ENCODE peak calls at places on chromosomes 7 and 10, in four cellular contexts. I is K562, P is HepG2, S is GM12878. Y is an unnamed sample. For H3K4me1, the result is how much of the 10 kb centered on the place peaks cover.

GRCh38 chr7:96188623-96188991 is 133.3 kb downstream of the SLC25A13 start:
- DNase-seq in I (no peak), P (no peak), S (no peak), Y (no peak)

GRCh38 chr7:24827027-24827426 is 69.8 kb upstream of the GSDME start:
- DNase-seq in I (no peak), P (no peak), S (no peak), Y (no peak)

GRCh38 chr7:30735631-30736030 is 16.3 kb upstream of the INMT start:
- DNase-seq in I (no peak), P (no peak), S (no peak), Y (no peak)

GRCh38 chr7:142636751-142637150 is 112.5 kb upstream of the PRSS1 start:
- DNase-seq in I (no peak), P (no peak), S (no peak), Y (no peak)

GRCh38 chr7:117567781-117568180 is 88.0 kb downstream of the CFTR start:
- DNase-seq in I (no peak), P (no peak), S (no peak), Y (no peak)

GRCh38 chr10:122126763-122127659 is 138.0 kb downstream of the TACC2 start:
- DNase-seq in I (no peak), P (peak), S (no peak), Y (no peak)

GRCh38 chr10:126705951-126706565 is 35.6 kb upstream of the C10orf90 start:
- DNase-seq in I (no peak), P (no peak), S (no peak), Y (no peak)

GRCh38 chr7:30910369-30911073 is 1.1 kb upstream of the AQP1 start:
- DNase-seq in I (no peak), P (no peak), S (no peak), Y (no peak)

GRCh38 chr7:128322040-128322643 is 21.6 kb downstream of the RBM28 start:
- DNase-seq in I (no peak), P (peak), S (no peak), Y (no peak)

GRCh38 chr7:133053321-133053891 is 28.5 kb downstream of the CHCHD3 start:
- DNase-seq in I (no peak), P (no peak), S (no peak), Y (no peak)

GRCh38 chr7:42237162-42237821 is at the start of gene GLI3:
- DNase-seq in I (peak), P (no peak), S (no peak), Y (no peak)

GRCh38 chr10:114682532-114682931 is 24.5 kb upstream of the ABLIM1 start:
- DNase-seq in I (no peak), P (no peak), S (no peak), Y (no peak)

GRCh38 chr7:142349670-142350405 is 92.0 kb upstream of the PRSS58 start:
- DNase-seq in I (no peak), P (no peak), S (no peak), Y (no peak)

GRCh38 chr10:32413513-32413912 is 32.4 kb upstream of the CCDC7 start:
- DNase-seq in I (no peak), P (no peak), S (no peak), Y (no peak)

GRCh38 chr7:123425246-123425645 is 109.1 kb downstream of the IQUB start:
- DNase-seq in I (no peak), P (peak), S (no peak), Y (no peak)

GRCh38 chr7:134842901-134843300 is 63.5 kb downstream of the CALD1 start:
- DNase-seq in I (no peak), P (no peak), S (no peak), Y (no peak)

GRCh38 chr7:55052081-55052480 is 33.3 kb downstream of the EGFR start:
- DNase-seq in I (no peak), P (no peak), S (no peak), Y (no peak)

GRCh38 chr7:66522518-66522917 is 106.2 kb upstream of the KCTD7 start:
- DNase-seq in I (no peak), P (no peak), S (no peak), Y (no peak)

GRCh38 chr10:80382989-80383388 is 25.4 kb upstream of the PRXL2A start:
- DNase-seq in I (no peak), P (peak), S (peak), Y (no peak)

GRCh38 chr10:28991738-28992270 is 297.1 kb upstream of the LYZL1 start:
- DNase-seq in I (peak), P (peak), S (no peak), Y (peak)

GRCh38 chr7:94264756-94265155 is 129.9 kb upstream of the COL1A2 start:
- DNase-seq in I (no peak), P (no peak), S (no peak), Y (no peak)

GRCh38 chr7:141701489-141702046 is 398 bp downstream of the DENND11 start:
- DNase-seq in I (peak), P (no peak), S (peak), Y (peak)

GRCh38 chr10:110918269-110918632 is 729 bp downstream of the BBIP1 start:
- DNase-seq in I (peak), P (peak), S (peak), Y (peak)

GRCh38 chr7:2643386-2644229 is 11.8 kb downstream of the TTYH3 start:
- DNase-seq in I (no peak), P (no peak), S (no peak), Y (no peak)

GRCh38 chr10:86363833-86364511 is 2.6 kb downstream of the GRID1 start:
- DNase-seq in I (no peak), P (no peak), S (no peak), Y (no peak)

GRCh38 chr10:484925-485661 is 204.4 kb downstream of the DIP2C start:
- DNase-seq in I (no peak), P (no peak), S (no peak), Y (peak)

GRCh38 chr7:128366290-128366689 is 4.8 kb upstream of the PRRT4 start:
- DNase-seq in I (no peak), P (no peak), S (no peak), Y (no peak)

GRCh38 chr7:149817836-149818535 is 20.2 kb upstream of the ZNF862 start:
- DNase-seq in I (no peak), P (no peak), S (no peak), Y (no peak)
- TF ChIP-seq BRCA1 in I (no peak), P (no peak), S (no peak), Y (no peak)

GRCh38 chr10:71970331-71970730 is 6.1 kb downstream of the CHST3 start:
- DNase-seq in I (peak), P (no peak), S (no peak), Y (peak)

GRCh38 chr10:71971769-71972555 is 7.8 kb downstream of the CHST3 start:
- DNase-seq in I (no peak), P (no peak), S (no peak), Y (no peak)

GRCh38 chr10:71970869-71971268 is 6.7 kb downstream of the CHST3 start:
- DNase-seq in I (no peak), P (no peak), S (no peak), Y (no peak)

GRCh38 chr10:71969929-71970328 is 5.7 kb downstream of the CHST3 start:
- DNase-seq in I (no peak), P (no peak), S (no peak), Y (no peak)

GRCh38 chr10:71971311-71971731 is 7.1 kb downstream of the CHST3 start:
- DNase-seq in I (no peak), P (no peak), S (no peak), Y (no peak)
- H3K4me1 ChIP-seq in I (under half), P (half or more), S (under half), Y (under half)

GRCh38 chr10:97332586-97333350 is 1.8 kb downstream of the FRAT2 start:
- DNase-seq in I (peak), P (peak), S (no peak), Y (no peak)
- TF ChIP-seq BRCA1 in I (no peak), P (no peak), S (no peak), Y (no peak)

GRCh38 chr7:50333266-50333665 is 28.8 kb downstream of the IKZF1 start:
- DNase-seq in I (no peak), P (no peak), S (no peak), Y (no peak)
- H3K4me1 ChIP-seq in I (half or more), P (under half), S (half or more), Y (under half)

GRCh38 chr10:90817173-90817889 is 40.5 kb downstream of the HTR7 start:
- DNase-seq in I (no peak), P (no peak), S (no peak), Y (no peak)
- TF ChIP-seq BRCA1 in I (no peak), P (no peak), S (no peak), Y (no peak)

GRCh38 chr10:71778071-71778470 is 4.8 kb upstream of the VSIR start:
- DNase-seq in I (no peak), P (no peak), S (no peak), Y (no peak)

GRCh38 chr10:71774916-71775702 is 1.8 kb upstream of the VSIR start:
- DNase-seq in I (no peak), P (no peak), S (no peak), Y (no peak)

GRCh38 chr10:71779641-71780040 is 6.3 kb upstream of the VSIR start:
- DNase-seq in I (no peak), P (no peak), S (no peak), Y (no peak)

GRCh38 chr10:71776528-71776927 is 3.2 kb upstream of the VSIR start:
- DNase-seq in I (peak), P (no peak), S (no peak), Y (no peak)

DNA sequence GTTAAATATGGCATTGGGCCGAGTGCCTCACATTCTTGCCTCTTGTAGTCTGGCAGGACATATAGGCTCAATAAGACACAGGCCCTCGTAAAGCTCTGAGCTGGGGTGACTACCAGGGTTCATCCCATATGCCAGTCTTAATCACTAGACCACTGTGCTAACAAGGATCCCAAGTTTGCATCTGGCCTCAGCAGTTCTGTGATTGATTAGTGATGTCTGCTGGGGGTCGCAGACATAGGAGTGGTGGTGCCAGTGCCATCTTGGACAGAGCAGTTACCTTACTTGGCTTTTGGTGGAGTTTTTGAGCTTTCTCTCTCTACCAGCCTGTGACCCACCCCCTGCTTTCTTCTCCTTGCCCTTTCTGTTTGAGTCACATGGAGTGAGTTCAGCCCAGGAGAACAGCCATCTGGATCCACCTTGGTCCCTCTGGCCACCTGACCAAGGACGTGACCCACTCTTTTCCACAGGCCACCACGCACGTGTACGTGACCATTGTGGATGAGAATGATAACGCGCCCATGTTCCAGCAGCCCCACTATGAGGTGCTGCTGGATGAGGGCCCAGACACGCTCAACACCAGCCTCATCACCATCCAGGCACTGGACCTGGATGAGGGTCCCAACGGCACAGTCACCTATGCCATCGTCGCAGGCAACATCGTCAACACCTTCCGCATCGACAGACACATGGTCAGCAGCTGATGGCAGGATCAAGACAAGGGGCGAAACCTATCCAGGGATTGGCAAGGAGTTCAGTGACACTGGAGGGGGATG is 4.1 kb upstream of the VSIR start:
- DNase-seq in I (no peak), P (no peak), S (no peak), Y (no peak)
- H3K4me1 ChIP-seq in I (under half), P (under half), S (under half), Y (under half)

GRCh38 chr10:8032558-8032957 is 21.9 kb upstream of the GATA3 start:
- DNase-seq in I (no peak), P (no peak), S (no peak), Y (no peak)

GRCh38 chr10:8034666-8035640 is 19.5 kb upstream of the GATA3 start:
- DNase-seq in I (no peak), P (no peak), S (no peak), Y (peak)

GRCh38 chr10:8036521-8037198 is 17.8 kb upstream of the GATA3 start:
- DNase-seq in I (no peak), P (no peak), S (no peak), Y (peak)

GRCh38 chr10:8035641-8036520 is 18.6 kb upstream of the GATA3 start:
- DNase-seq in I (no peak), P (no peak), S (no peak), Y (peak)

GRCh38 chr10:8033812-8034665 is 20.4 kb upstream of the GATA3 start:
- DNase-seq in I (no peak), P (no peak), S (no peak), Y (no peak)
- TF ChIP-seq BRCA1 in I (no peak), P (no peak), S (no peak), Y (no peak)

GRCh38 chr10:13371879-13372470 is 23.9 kb upstream of the SEPHS1 start:
- DNase-seq in I (peak), P (peak), S (no peak), Y (peak)

GRCh38 chr10:13373644-13374043 is 25.6 kb upstream of the SEPHS1 start:
- DNase-seq in I (no peak), P (no peak), S (no peak), Y (no peak)

GRCh38 chr10:13375791-13376190 is 27.7 kb upstream of the SEPHS1 start:
- DNase-seq in I (no peak), P (no peak), S (no peak), Y (no peak)

GRCh38 chr10:13376297-13376696 is 28.2 kb upstream of the SEPHS1 start:
- DNase-seq in I (no peak), P (no peak), S (no peak), Y (no peak)

DNA sequence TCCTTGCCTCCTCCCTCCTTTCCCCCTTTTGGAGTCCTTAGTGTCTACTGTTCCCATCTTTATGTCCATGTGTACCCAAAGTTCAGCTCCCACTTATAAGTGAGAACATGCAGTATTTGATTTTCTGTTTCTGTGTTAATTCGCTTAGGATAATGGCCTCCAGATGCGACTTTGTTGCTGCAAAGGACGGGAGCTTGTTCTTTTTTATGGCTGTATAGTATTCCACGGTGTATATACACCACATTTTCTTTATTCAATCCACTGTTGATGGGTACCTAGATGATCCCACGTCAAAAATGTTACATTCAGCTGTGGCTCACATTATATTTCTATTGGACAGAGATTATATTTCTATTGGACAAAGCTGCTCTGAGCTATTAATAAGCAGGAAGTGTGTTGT is 24.4 kb upstream of the SEPHS1 start:
- DNase-seq in I (no peak), P (no peak), S (no peak), Y (no peak)
- H3K4me1 ChIP-seq in I (under half), P (under half), S (under half), Y (under half)

GRCh38 chr7:91527460-91527859 is 263.2 kb downstream of the FZD1 start:
- DNase-seq in I (peak), P (no peak), S (no peak), Y (no peak)
- TF ChIP-seq BRCA1 in I (no peak), P (no peak), S (no peak), Y (no peak)